ENCODE peak calls at places on chromosomes 11 and 22, in seven cellular contexts. W is endothelial cell, V is AG04449, T is A549, Z is GM13977, N is body of pancreas, X is foreskin fibroblast. P is an unnamed sample.

GRCh38 chr22:50182176-50183081 is 3.3 kb upstream of the TRABD start:
- DNase-seq in W (no peak), V (no peak), T (no peak), Z (no peak), N (peak; percentile 75), X (no peak), P (no peak)

GRCh38 chr11:44980533-44981427 is 30.1 kb upstream of the TP53I11 start:
- DNase-seq in W (no peak), V (no peak), T (no peak), Z (no peak), N (no peak), X (no peak), P (no peak)

GRCh38 chr22:34812631-34813030 is 253.3 kb upstream of the ISX start:
- DNase-seq in W (no peak), V (no peak), T (no peak), Z (no peak), N (no peak), X (no peak), P (no peak)

GRCh38 chr11:72353861-72354260 is 80.5 kb downstream of the CLPB start:
- DNase-seq in W (peak; percentile 16), V (no peak), T (peak; percentile 31), Z (no peak), N (no peak), X (peak; percentile 27), P (no peak)

GRCh38 chr11:92782806-92783205 is 186.6 kb upstream of the MTNR1B start:
- DNase-seq in W (no peak), V (no peak), T (no peak), Z (no peak), N (no peak), X (no peak), P (no peak)

GRCh38 chr11:47235163-47235562 is 13.5 kb downstream of the ACP2 start:
- DNase-seq in W (no peak), V (no peak), T (no peak), Z (no peak), N (no peak), X (no peak), P (no peak)

GRCh38 chr22:20117656-20118571 is 888 bp upstream of the TRMT2A start:
- DNase-seq in W (no peak), V (no peak), T (no peak), Z (peak; percentile 79), N (peak; percentile 43), X (peak; percentile 61), P (peak; percentile 72)

GRCh38 chr22:20885557-20886323 is 26.9 kb downstream of the SNAP29 start:
- DNase-seq in W (peak; percentile 87), V (peak; percentile 16), T (peak; percentile 85), Z (peak; percentile 75), N (peak; percentile 86), X (peak; percentile 92), P (peak; percentile 76)

GRCh38 chr22:33361581-33361980 is 303.4 kb upstream of the SYN3 start:
- DNase-seq in W (no peak), V (no peak), T (peak; percentile 33), Z (no peak), N (no peak), X (no peak), P (no peak)

DNA sequence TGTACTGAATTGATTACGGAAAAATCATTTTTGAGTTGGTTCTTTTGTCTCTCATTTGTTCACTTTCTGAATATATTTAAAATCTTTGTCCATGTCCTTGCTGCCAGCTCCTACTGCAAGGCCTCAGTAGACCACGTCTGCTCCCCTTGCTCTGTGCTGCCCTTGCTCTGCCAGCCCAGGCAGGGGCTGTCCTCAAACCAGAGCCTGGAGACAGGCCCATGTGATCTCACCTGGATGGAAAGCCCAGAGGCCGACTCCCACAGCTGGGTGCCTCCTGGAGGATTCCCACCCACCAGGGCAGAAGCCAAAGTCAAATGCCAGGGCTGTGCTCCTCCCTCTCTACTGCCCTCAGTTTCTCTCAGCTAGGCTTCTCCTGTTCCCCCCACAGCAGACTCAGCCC is 141.8 kb downstream of the NTM start:
- DNase-seq in W (no peak), V (no peak), T (no peak), Z (no peak), N (no peak), X (no peak), P (no peak)
- TF ChIP-seq CTCF in W (no peak), V (no peak), T (no peak), Z (no peak), N (no peak), X (no peak), P (no peak)

DNA sequence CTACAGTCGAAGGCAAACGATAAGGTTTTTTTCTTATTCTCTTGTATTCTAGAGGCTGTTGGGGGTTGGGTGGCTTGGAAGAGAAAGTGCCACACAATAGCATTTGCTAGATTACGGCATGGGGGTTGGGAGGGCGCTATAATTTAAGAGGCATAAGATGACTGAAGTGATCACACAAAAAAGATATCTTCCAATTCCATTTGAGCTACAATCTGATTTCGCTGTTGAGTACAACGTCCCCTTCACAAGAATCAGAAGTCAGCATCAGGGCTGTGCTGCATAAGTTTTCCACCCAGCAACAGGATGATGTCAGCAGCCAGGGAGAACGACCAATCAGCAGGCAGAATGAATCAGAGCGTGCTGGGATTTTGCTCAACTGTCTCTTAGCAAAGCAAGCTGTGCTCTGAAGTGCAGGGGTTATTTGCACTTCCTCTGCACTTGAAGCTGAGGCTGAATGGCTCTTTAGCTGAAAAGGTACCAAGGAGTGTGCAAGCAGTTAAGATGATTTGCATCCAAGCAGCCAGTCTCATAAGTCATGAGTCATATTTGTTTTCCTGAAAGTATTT is 23.2 kb upstream of the SESN3 start:
- DNase-seq in W (peak; percentile 59), V (peak; percentile 47), T (peak; percentile 72), Z (peak; percentile 69), N (peak; percentile 53), X (peak; percentile 93), P (peak; percentile 70)
- TF ChIP-seq CTCF in W (no peak), V (no peak), T (no peak), Z (no peak), N (no peak), X (no peak), P (no peak)

GRCh38 chr11:116281173-116282160 is 491.3 kb downstream of the BUD13 start:
- DNase-seq in W (no peak), V (no peak), T (no peak), Z (no peak), N (no peak), X (no peak), P (no peak)
- TF ChIP-seq CTCF in W (no peak), V (no peak), T (no peak), Z (no peak), N (no peak), X (no peak), P (no peak)

GRCh38 chr11:61114913-61115312 is 12.6 kb downstream of the CD5 start:
- DNase-seq in W (no peak), V (no peak), T (no peak), Z (no peak), N (no peak), X (no peak), P (no peak)

GRCh38 chr11:61116426-61117214 is 14.3 kb downstream of the CD5 start:
- DNase-seq in W (no peak), V (no peak), T (no peak), Z (no peak), N (no peak), X (no peak), P (no peak)

GRCh38 chr11:61118004-61118403 is 15.7 kb downstream of the CD5 start:
- DNase-seq in W (no peak), V (no peak), T (no peak), Z (no peak), N (no peak), X (no peak), P (no peak)

GRCh38 chr11:61113209-61113608 is 10.9 kb downstream of the CD5 start:
- DNase-seq in W (no peak), V (no peak), T (no peak), Z (no peak), N (no peak), X (no peak), P (no peak)

DNA sequence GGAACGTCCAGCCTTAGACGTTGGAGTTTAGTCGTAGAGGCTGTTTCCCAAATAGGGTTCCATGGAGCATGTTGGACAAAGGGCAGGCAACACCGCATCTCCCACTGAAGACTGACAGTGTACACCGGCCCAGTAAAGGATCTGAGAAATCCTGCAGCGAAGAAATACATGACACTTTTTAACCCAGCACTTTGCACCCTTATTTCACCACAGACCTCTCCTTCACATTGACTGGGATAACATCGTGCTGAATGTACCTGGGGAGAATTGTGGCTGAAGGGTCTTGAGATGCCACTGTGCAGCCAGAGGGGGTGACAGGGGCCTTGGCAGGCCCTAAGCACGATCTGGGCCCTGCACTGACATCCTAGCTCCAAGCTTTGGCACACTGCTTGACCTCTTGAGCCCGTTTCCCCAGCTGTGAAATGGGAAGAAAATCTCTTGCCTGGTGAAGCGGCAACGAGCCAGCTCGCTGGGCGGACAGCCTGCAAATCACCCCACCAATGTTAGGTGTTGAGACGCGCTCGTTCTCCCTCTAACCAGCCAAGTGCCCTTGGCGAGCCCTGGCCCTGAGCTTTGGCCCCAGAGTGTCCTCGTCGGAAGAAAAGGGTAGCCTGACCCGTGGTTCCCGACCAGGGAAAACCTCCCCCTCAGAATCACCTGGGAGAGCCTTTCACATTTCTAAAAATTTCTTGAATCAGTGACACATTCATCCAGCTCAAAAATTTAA is 13.4 kb downstream of the CD5 start:
- DNase-seq in W (no peak), V (no peak), T (no peak), Z (no peak), N (no peak), X (no peak), P (no peak)
- TF ChIP-seq CTCF in W (no peak), V (no peak), T (no peak), Z (no peak), N (no peak), X (no peak), P (no peak)

DNA sequence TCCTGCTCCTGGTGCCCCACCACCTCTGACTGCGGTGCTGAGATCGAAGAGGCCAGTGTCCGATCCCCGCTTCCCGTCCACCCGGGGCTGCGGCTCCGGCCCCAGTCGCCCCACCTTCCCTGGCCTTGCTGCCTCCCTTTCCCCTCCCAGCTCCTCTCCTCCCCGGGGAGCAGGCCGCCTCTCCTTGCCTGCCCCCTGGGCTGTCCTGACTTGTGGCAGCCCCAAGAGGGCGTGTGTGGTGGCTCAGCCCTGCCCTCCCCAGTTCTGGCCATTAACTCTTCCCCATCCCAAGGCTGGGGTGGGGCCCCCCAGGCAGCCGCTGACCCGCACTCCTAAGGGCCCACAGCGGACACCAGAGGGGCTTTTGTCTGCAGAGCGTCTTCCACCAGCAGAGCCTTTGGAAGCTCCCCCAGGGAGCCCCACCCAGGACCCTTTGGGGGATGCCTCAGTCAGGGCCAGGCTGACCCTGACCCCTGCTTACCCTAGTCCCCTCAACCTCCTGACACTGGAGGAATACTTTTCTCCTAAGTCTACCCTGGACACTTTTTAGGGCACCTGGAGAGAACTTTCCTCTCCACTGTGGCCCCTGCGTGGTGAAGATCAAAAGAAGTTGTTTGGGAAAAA is 16.7 kb downstream of the RTN4RL2 start:
- DNase-seq in W (peak; percentile 47), V (no peak), T (peak; percentile 56), Z (peak; percentile 84), N (peak; percentile 55), X (peak; percentile 80), P (peak; percentile 77)
- TF ChIP-seq CTCF in W (peak; percentile 7), V (peak; percentile 22), T (peak; percentile 19), Z (peak; percentile 71), N (peak; percentile 57), X (peak; percentile 43), P (peak; percentile 62)

P was measured in GM10248.